ENCODE peak calls at places on chromosomes 5 and 9, in four cellular contexts. V is K562, Q is A549, J is GM12878. Y is an unnamed sample.

GRCh38 chr9:131436386-131436785 is 42.5 kb downstream of the PRRC2B start:
- DNase-seq in V (no peak), Q (no peak), J (no peak), Y (no peak)

GRCh38 chr9:21060919-21061561 is 16.7 kb downstream of the IFNB1 start:
- DNase-seq in V (no peak), Q (no peak), J (peak; percentile 12), Y (peak; percentile 36)

GRCh38 chr5:131252824-131253171 is 11.1 kb upstream of the CDC42SE2 start:
- DNase-seq in V (no peak), Q (no peak), J (peak; percentile 81), Y (no peak)

GRCh38 chr5:134113908-134114875 is at the start of gene TCF7:
- DNase-seq in V (peak; percentile 96), Q (peak; percentile 76), J (no peak), Y (peak; percentile 71)

GRCh38 chr5:131109540-131110255 is 55.4 kb downstream of the HINT1 start:
- DNase-seq in V (peak; percentile 18), Q (peak; percentile 47), J (peak; percentile 12), Y (peak; percentile 33)

GRCh38 chr9:38638881-38639576 is 18.6 kb upstream of the ANKRD18A start:
- DNase-seq in V (no peak), Q (no peak), J (no peak), Y (no peak)

GRCh38 chr9:76894198-76894597 is 11.7 kb downstream of the PRUNE2 start:
- DNase-seq in V (peak; percentile 8), Q (no peak), J (no peak), Y (no peak)

GRCh38 chr5:59132131-59132530 is 549.3 kb downstream of the RAB3C start:
- DNase-seq in V (no peak), Q (no peak), J (no peak), Y (no peak)

GRCh38 chr5:169450464-169450863 is 133.1 kb upstream of the SPDL1 start:
- DNase-seq in V (no peak), Q (no peak), J (no peak), Y (no peak)

GRCh38 chr9:69600314-69601047 is 71.7 kb downstream of the APBA1 start:
- DNase-seq in V (no peak), Q (no peak), J (no peak), Y (no peak)

GRCh38 chr9:88776717-88777497 is 214.4 kb upstream of the S1PR3 start:
- DNase-seq in V (no peak), Q (peak; percentile 85), J (no peak), Y (peak; percentile 87)

DNA sequence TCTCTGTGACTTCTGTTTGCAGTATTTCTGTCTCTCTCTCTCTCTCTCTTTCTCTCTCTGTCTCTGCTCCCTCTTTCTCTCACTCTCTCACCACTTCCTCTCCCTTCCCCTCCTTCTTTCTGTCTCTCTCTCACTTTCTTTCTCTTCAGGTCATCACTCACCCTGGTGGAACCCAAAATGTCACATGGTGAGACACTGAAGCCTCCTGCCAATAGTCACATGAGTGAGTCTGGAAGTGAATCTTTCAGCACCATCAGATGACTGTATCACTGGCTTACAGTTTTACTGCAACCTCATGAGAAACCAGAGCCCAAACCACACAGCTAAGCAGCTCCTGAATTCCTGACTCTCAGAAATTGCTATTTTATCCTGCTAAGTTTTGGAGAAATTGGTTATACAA is 414.6 kb downstream of the CAAP1 start:
- DNase-seq in V (no peak), Q (no peak), J (no peak), Y (no peak)
- TF ChIP-seq ELK1 in V (no peak), Q (no peak), J (no peak), Y (no peak)

GRCh38 chr5:53576674-53577073 is 16.2 kb downstream of the NDUFS4 start:
- DNase-seq in V (no peak), Q (no peak), J (no peak), Y (no peak)

GRCh38 chr5:53582225-53582624 is 21.8 kb downstream of the NDUFS4 start:
- DNase-seq in V (no peak), Q (no peak), J (no peak), Y (no peak)

GRCh38 chr5:53580547-53580946 is 20.1 kb downstream of the NDUFS4 start:
- DNase-seq in V (no peak), Q (no peak), J (no peak), Y (no peak)

GRCh38 chr5:53578854-53579253 is 18.4 kb downstream of the NDUFS4 start:
- DNase-seq in V (no peak), Q (no peak), J (no peak), Y (no peak)
- TF ChIP-seq ELK1 in V (no peak), Q (no peak), J (no peak), Y (no peak)

DNA sequence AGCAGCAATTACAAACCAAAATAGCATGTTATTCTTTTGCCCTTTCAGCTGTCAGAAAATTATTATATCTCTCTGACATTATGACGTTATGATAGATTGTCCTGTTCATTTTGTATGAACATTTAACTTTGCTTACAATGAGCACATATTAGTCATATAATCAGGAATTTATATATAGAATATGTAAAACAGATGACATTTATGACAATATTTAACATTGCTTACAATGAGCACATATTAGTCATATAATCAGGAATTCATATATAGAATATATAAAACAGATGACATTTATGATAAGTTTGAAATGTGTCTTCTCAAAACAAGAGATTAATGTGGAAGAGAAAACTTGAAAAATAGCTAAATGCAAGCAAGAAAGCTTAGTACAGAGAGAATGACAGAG is 1180.2 kb downstream of the CDH12 start:
- DNase-seq in V (no peak), Q (no peak), J (no peak), Y (no peak)
- TF ChIP-seq ELK1 in V (no peak), Q (no peak), J (no peak), Y (no peak)

GRCh38 chr9:125409217-125409636 is 147.6 kb downstream of the GAPVD1 start:
- DNase-seq in V (no peak), Q (peak; percentile 57), J (no peak), Y (no peak)
- TF ChIP-seq ELK1 in V (no peak), Q (no peak), J (no peak), Y (no peak)

GRCh38 chr9:83935276-83935890 is 14.2 kb upstream of the KIF27 start:
- DNase-seq in V (no peak), Q (no peak), J (no peak), Y (peak; percentile 82)
- TF ChIP-seq ELK1 in V (no peak), Q (no peak), J (no peak), Y (no peak)

DNA sequence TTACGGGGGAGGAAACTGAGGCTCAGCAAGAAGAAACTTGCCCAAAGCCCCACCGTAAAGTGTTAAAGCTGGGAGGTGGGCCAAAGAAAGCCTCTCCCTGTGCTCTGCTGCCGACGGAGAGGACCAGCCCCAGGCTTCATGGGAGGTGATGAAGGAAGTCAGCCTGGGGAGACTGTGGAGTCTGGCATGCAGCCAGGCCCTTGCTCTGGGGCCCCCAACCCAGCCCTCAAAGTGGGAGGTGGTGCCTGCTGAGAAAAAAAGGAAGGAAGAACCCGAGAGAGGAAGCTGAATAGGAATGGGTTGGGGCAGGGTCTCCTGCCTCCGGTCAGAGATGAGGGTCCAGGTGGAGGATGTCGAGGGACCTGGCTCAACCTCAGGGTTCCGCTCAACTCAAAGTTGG is 3.8 kb downstream of the RNF44 start:
- DNase-seq in V (no peak), Q (no peak), J (no peak), Y (no peak)
- TF ChIP-seq ELK1 in V (no peak), Q (no peak), J (no peak), Y (no peak)

DNA sequence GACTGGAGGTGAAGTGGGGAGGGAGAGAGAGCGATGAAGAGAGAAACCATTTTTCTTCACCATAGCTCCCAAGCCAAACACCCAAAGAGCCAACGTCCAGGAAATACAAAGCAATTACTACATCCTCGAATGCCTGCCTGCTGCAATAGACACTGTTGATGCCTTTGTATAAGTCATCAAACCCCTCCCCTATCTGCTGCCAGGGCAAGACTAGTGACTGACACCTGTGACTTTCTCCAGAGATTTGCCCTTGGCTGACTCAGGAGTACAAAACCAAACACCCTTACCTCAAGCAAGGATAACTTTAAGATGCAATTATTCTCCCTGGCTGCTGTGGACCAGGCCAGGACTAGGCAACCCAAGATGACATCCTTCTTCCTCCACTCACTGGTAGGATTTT is 81.8 kb upstream of the RASA1 start:
- DNase-seq in V (no peak), Q (no peak), J (no peak), Y (no peak)
- TF ChIP-seq ELK1 in V (no peak), Q (no peak), J (no peak), Y (no peak)

DNA sequence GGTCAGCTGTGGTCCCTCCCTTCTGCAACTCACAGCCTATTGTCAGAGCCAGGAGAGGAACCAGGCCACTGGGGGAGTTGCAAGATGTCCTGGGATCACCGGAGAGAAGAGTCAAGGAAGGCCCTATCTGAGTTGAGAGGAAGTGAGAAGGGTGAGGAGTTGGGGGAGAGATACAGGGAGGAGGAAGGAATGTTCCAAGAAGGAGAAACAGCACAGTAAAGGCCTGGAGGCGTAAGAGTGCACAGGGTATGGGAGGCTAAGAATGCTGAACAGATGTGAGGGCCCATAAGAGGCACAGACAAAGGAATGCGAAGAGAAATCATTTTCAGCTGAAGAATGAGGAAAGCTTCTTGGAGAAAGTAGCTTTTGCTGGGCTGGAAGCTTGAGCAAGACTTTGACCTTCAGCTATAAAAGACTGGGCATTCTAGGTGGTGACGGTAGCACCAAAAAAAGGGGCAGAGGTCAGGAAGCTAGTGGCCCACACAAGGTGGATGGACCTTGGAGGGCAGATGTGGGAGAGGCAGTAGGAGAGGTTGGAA is 21.6 kb upstream of the CSF1R start:
- DNase-seq in V (no peak), Q (no peak), J (no peak), Y (peak; percentile 61)
- TF ChIP-seq ELK1 in V (no peak), Q (no peak), J (no peak), Y (no peak)

GRCh38 chr5:96582343-96582742 is 79.8 kb upstream of the CAST start:
- DNase-seq in V (no peak), Q (no peak), J (no peak), Y (peak; percentile 55)
- TF ChIP-seq ELK1 in V (no peak), Q (no peak), J (no peak), Y (no peak)

GRCh38 chr5:18314192-18314778 is 680.0 kb downstream of the TAF11L14 start:
- DNase-seq in V (peak; percentile 20), Q (peak; percentile 33), J (no peak), Y (peak; percentile 20)
- TF ChIP-seq ELK1 in V (no peak), Q (no peak), J (no peak), Y (no peak)

Y was measured in IMR-90.